ENCODE peak calls at places on chromosomes 16 and 17, in eight cellular contexts. Q is breast epithelium, S is bronchial epithelial cell, V is ascending aorta, T is left ventricle myocardium inferior, B is ovary, M is left lung, N is dorsolateral prefrontal cortex. L is an unnamed sample. For H3K27me3, the result is how much of the 10 kb centered on the place peaks cover.

GRCh38 chr17:12627177-12627629 is 38.5 kb upstream of the MYOCD start:
- DNase-seq in Q (no peak), S (peak), V (peak), T (no peak), B (peak), M (no peak), N (no peak), L (peak)

GRCh38 chr17:71726320-71726719 is 394.5 kb upstream of the SOX9 start:
- DNase-seq in Q (no peak), S (no peak), V (no peak), T (no peak), B (no peak), M (no peak), N (no peak), L (no peak)

GRCh38 chr17:13736915-13737314 is 135.2 kb upstream of the HS3ST3A1 start:
- DNase-seq in Q (no peak), S (no peak), V (no peak), T (no peak), B (no peak), M (no peak), N (no peak), L (no peak)

GRCh38 chr16:55470533-55471371 is 8.2 kb upstream of the MMP2 start:
- DNase-seq in Q (peak), S (peak), V (no peak), T (no peak), B (no peak), M (no peak), N (no peak), L (no peak)

GRCh38 chr16:87343753-87344050 is 26.5 kb upstream of the C16orf95 start:
- DNase-seq in Q (no peak), S (no peak), V (no peak), T (no peak), B (no peak), M (peak), N (no peak), L (no peak)

GRCh38 chr16:89661215-89661614 is 3.6 kb downstream of the SPATA33 start:
- DNase-seq in Q (no peak), S (no peak), V (no peak), T (no peak), B (no peak), M (peak), N (no peak), L (no peak)

GRCh38 chr17:44687752-44688151 is 1.8 kb downstream of the CCDC43 start:
- DNase-seq in Q (no peak), S (no peak), V (no peak), T (no peak), B (no peak), M (no peak), N (no peak), L (no peak)

GRCh38 chr16:17392857-17393421 is 77.8 kb downstream of the XYLT1 start:
- DNase-seq in Q (no peak), S (no peak), V (no peak), T (no peak), B (no peak), M (no peak), N (no peak), L (no peak)

GRCh38 chr16:83300326-83300725 is 507.5 kb upstream of the HSBP1 start:
- DNase-seq in Q (no peak), S (no peak), V (no peak), T (no peak), B (no peak), M (no peak), N (no peak), L (no peak)

GRCh38 chr17:14203392-14203791 is 33.3 kb downstream of the CDRT15 start:
- DNase-seq in Q (no peak), S (no peak), V (no peak), T (no peak), B (no peak), M (no peak), N (no peak), L (no peak)

GRCh38 chr16:2149630-2150417 is 1.4 kb downstream of the RAB26 start:
- DNase-seq in Q (no peak), S (peak), V (no peak), T (no peak), B (no peak), M (peak), N (no peak), L (no peak)

GRCh38 chr17:45117848-45118646 is 14.3 kb downstream of the PLCD3 start:
- DNase-seq in Q (no peak), S (no peak), V (no peak), T (no peak), B (no peak), M (no peak), N (no peak), L (no peak)

GRCh38 chr16:85569615-85570212 is 43.4 kb upstream of the GSE1 start:
- DNase-seq in Q (peak), S (no peak), V (no peak), T (no peak), B (no peak), M (peak), N (no peak), L (no peak)

GRCh38 chr16:10946308-10946707 is 1.9 kb downstream of the CLEC16A start:
- DNase-seq in Q (peak), S (peak), V (no peak), T (no peak), B (no peak), M (no peak), N (no peak), L (peak)

GRCh38 chr17:9928601-9929341 is 23.7 kb upstream of the RCVRN start:
- DNase-seq in Q (no peak), S (peak), V (no peak), T (no peak), B (peak), M (no peak), N (no peak), L (peak)

GRCh38 chr16:1990336-1991134 is 765 bp downstream of the SYNGR3 start:
- DNase-seq in Q (no peak), S (no peak), V (no peak), T (no peak), B (no peak), M (peak), N (no peak), L (peak)

GRCh38 chr16:80041399-80041798 is 440.9 kb upstream of the MAF start:
- DNase-seq in Q (no peak), S (no peak), V (no peak), T (no peak), B (no peak), M (no peak), N (no peak), L (no peak)

GRCh38 chr17:57506253-57506911 is 238.7 kb downstream of the CCDC182 start:
- DNase-seq in Q (no peak), S (no peak), V (no peak), T (no peak), B (no peak), M (no peak), N (no peak), L (no peak)

GRCh38 chr17:40554646-40555295 is 10.5 kb downstream of the CCR7 start:
- DNase-seq in Q (peak), S (no peak), V (no peak), T (no peak), B (peak), M (no peak), N (no peak), L (no peak)
- TF ChIP-seq CTCF in Q (no peak), S (no peak), V (no peak), T (no peak), B (no peak), M (no peak), N (no peak), L (no peak)

GRCh38 chr16:57562066-57562465 is 19.6 kb downstream of the ADGRG5 start:
- DNase-seq in Q (peak), S (no peak), V (no peak), T (no peak), B (no peak), M (no peak), N (no peak), L (no peak)

GRCh38 chr16:57563761-57564160 is 21.3 kb downstream of the ADGRG5 start:
- DNase-seq in Q (peak), S (no peak), V (no peak), T (no peak), B (no peak), M (no peak), N (no peak), L (no peak)

GRCh38 chr16:57563487-57563750 is 21.0 kb downstream of the ADGRG5 start:
- DNase-seq in Q (peak), S (no peak), V (no peak), T (no peak), B (no peak), M (no peak), N (no peak), L (no peak)

GRCh38 chr16:57564571-57565270 is 22.3 kb downstream of the ADGRG5 start:
- DNase-seq in Q (peak), S (peak), V (no peak), T (no peak), B (no peak), M (no peak), N (no peak), L (peak)

DNA sequence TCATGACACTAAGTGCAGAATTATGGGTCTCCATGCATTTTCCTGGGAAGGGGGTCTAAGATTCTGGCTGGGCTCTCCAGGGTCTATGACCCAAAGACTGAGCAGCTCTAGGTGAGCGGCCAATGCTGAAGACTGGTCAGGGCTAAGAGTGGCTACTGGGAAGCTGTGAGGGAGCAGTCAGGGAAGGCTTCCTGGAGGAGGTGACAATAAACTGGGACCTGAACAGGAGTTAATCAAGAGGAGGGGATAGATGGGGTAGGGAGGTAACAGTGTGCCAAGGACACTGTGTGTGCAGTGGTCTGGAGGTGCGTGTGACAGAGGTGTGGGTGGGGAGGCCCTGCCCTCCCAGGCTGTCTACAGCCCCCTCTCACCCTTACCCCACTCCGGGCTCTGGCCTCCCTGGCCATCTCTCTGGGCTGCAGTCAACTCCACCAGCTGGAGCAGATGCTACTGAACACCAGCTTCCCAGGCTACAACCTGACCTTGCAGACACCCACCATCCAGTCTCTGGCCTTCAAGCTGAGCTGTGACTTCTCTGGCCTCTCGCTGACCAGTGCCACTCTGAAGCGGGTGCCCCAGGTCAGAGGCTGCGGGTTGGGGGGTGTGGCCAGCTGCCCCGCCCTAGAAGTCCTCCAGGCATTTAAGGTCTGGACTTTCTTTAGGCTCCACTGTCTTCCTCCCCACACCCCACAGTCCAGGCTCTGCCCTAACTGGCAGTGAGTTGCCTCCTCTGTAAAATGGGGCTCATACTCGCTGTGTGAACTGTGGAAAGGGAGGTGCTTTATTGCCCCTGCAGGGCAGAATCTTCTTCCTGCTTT is 20.4 kb downstream of the ADGRG5 start:
- DNase-seq in Q (no peak), S (no peak), V (no peak), T (no peak), B (no peak), M (no peak), N (no peak), L (no peak)
- H3K27me3 ChIP-seq in Q (under half), S (under half), V (under half), T (half or more), B (under half), M (under half), N (under half), L (under half)

GRCh38 chr16:47461598-47462266 is 601 bp downstream of the PHKB start:
- DNase-seq in Q (no peak), S (peak), V (no peak), T (no peak), B (no peak), M (no peak), N (no peak), L (peak)

GRCh38 chr16:47458331-47458730 is 2.5 kb downstream of the ITFG1 start:
- DNase-seq in Q (no peak), S (no peak), V (no peak), T (no peak), B (no peak), M (no peak), N (no peak), L (no peak)

GRCh38 chr16:47459603-47460002 is 1.3 kb downstream of the ITFG1 start:
- DNase-seq in Q (no peak), S (no peak), V (no peak), T (no peak), B (no peak), M (no peak), N (no peak), L (no peak)

GRCh38 chr16:47460301-47460754 is 535 bp downstream of the ITFG1 start:
- DNase-seq in Q (no peak), S (peak), V (no peak), T (no peak), B (no peak), M (no peak), N (no peak), L (peak)

DNA sequence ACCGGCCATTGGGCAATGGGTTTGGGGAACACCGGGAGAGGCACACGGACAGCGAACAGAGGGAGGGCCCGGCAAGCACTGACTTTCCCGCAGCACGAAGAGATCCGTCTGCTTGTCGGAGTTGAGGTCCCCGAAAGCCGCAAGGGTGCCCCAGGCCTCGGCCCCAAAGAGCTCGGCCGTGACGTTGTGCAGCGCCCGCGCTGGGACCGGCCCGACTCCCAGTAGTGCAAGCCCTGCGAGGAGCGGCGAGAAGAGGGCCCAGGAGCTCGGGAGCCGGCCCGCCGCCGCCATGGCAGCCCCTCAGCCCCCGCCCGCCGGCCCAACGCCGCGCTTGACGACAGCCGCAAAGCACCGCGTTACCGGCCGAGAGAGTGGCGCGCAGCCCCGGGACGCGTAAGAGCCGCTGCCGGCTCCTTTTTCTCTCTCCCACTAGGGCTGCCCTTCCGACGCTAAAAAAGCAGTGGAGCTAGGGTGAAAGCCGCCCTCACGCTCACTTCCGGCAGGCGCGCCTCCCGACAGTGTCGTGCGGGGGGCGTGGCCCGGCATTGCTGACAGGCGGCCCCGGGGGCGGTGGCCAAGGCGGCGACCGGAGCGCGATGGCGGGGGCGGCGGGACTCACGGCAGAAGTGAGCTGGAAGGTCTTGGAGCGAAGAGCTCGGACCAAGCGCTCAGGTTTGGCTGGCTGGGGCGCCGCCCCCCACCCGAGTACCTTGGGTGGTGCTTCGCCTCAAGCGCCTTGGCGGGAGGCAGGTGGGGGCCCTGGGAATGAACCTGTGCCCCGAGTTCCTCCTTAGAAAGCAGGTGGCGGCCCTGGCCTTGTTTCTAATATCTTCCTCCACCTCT is at the start of the genes ITFG1 and PHKB:
- DNase-seq in Q (peak), S (peak), V (peak), T (peak), B (peak), M (peak), N (peak), L (peak)
- TF ChIP-seq CTCF in Q (no peak), S (peak), V (no peak), T (peak), B (no peak), M (peak), N (no peak), L (no peak)

GRCh38 chr16:66959645-66960177 is 1.4 kb upstream of the CES3 start:
- DNase-seq in Q (no peak), S (no peak), V (no peak), T (peak), B (no peak), M (no peak), N (peak), L (no peak)
- H3K27me3 ChIP-seq in Q (under half), S (under half), V (under half), T (under half), B (under half), M (under half), N (under half), L (under half)

GRCh38 chr16:66751992-66752322 is 548 bp upstream of the DYNC1LI2 start:
- DNase-seq in Q (no peak), S (no peak), V (no peak), T (no peak), B (no peak), M (no peak), N (no peak), L (no peak)
- TF ChIP-seq CTCF in Q (peak), S (no peak), V (no peak), T (no peak), B (no peak), M (no peak), N (no peak), L (peak)

GRCh38 chr17:34764716-34765115 is 185.3 kb downstream of the TMEM132E start:
- DNase-seq in Q (no peak), S (no peak), V (no peak), T (no peak), B (no peak), M (no peak), N (no peak), L (no peak)

GRCh38 chr17:34763727-34764665 is 184.6 kb downstream of the TMEM132E start:
- DNase-seq in Q (no peak), S (no peak), V (no peak), T (no peak), B (no peak), M (no peak), N (no peak), L (no peak)

GRCh38 chr17:34761646-34762045 is 182.3 kb downstream of the TMEM132E start:
- DNase-seq in Q (no peak), S (no peak), V (no peak), T (no peak), B (no peak), M (no peak), N (no peak), L (no peak)

GRCh38 chr17:34762078-34762477 is 182.7 kb downstream of the TMEM132E start:
- DNase-seq in Q (no peak), S (peak), V (no peak), T (no peak), B (no peak), M (no peak), N (no peak), L (no peak)

DNA sequence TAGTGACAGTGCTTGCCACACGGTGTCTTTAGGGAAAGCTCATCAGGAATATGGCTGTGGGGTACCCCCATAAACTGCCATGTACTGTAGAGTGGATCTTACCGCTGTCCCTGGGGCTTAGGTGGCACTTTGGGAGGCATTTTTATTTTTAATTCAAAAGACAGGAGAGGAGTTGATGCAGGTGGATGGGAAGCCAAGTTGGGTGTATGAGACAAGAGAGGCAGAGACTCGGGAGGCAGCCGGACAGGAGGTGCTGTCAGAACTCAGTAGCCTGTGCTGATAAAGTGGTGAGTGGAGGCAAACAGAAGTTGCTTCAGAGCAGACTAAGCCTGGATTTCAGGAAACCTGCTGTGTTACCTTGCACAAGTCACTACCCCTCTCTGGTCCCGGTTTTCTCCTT is 185.9 kb downstream of the TMEM132E start:
- DNase-seq in Q (no peak), S (no peak), V (no peak), T (no peak), B (no peak), M (no peak), N (no peak), L (no peak)
- H3K27me3 ChIP-seq in Q (under half), S (under half), V (under half), T (under half), B (under half), M (under half), N (under half), L (under half)

DNA sequence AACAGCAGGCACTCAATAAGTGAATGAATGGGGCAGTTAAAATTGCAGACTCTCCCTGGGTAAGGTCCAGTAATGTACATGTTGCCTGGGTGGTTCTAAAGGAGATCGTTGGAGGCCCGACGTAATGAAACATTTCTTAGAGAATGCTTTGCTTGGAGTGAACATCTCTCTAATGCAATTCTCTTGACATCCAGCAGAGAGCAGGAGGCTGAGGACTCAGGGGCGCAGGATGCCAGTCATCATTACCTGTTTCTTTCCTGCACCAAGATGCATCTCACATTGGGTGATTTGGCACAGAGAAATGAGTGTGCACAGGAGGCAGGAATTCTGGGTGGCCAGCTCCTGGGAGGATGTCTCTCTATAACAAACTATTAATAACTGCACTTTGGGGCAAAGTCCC is 130.3 kb upstream of the RBBP6 start:
- DNase-seq in Q (no peak), S (no peak), V (no peak), T (no peak), B (no peak), M (no peak), N (no peak), L (no peak)
- TF ChIP-seq CTCF in Q (no peak), S (no peak), V (no peak), T (no peak), B (no peak), M (no peak), N (no peak), L (no peak)

DNA sequence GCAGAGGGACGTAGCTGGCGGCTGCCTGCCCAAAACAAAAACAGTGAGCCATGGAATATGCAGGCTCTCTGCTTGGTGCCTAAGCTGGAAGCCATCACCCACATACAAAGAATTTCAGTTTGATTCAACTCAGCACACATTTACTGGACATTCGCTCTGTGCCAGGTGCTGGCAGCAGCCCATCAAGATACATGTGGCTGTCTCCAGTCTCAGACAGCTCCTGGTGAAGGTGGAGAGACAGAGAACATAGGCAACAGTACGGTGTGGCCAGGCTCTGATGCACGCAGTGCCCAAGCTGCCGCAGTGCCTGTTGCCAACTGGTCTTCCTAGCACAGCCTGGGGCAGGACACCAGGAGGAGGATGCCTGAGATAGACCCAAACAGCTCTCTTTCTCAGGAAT is 88.5 kb downstream of the AIPL1 start:
- DNase-seq in Q (no peak), S (no peak), V (no peak), T (no peak), B (no peak), M (no peak), N (no peak), L (no peak)
- H3K27me3 ChIP-seq in Q (under half), S (under half), V (under half), T (under half), B (under half), M (under half), N (under half), L (under half)

L was measured in hepatocyte.